ENCODE peak calls at places on chromosome 1, in five cellular contexts. One of them, this sample, is unnamed.

GRCh38 chr1:153192697-153193096 is 10.5 kb upstream of the LELP1 start:
- DNase-seq in AG04450: no peak
- DNase-seq in sciatic nerve: no peak
- DNase-seq in foreskin keratinocyte: no peak
- DNase-seq in astrocyte of the spinal cord: no peak
- DNase-seq in this sample: peak

GRCh38 chr1:112557385-112557784 is 48.6 kb downstream of the WNT2B start:
- DNase-seq in foreskin keratinocyte: no peak
- DNase-seq in astrocyte of the spinal cord: peak
- DNase-seq in sciatic nerve: no peak
- DNase-seq in AG04450: no peak
- DNase-seq in this sample: no peak

GRCh38 chr1:154420172-154420571 is 15.0 kb downstream of the IL6R start:
- DNase-seq in AG04450: no peak
- DNase-seq in foreskin keratinocyte: peak
- DNase-seq in sciatic nerve: peak
- DNase-seq in astrocyte of the spinal cord: peak
- DNase-seq in this sample: peak

GRCh38 chr1:2189459-2190425 is 4.8 kb downstream of the FAAP20 start:
- DNase-seq in foreskin keratinocyte: peak
- DNase-seq in sciatic nerve: peak
- DNase-seq in AG04450: peak
- DNase-seq in astrocyte of the spinal cord: peak
- DNase-seq in this sample: peak

GRCh38 chr1:9399510-9400424 is 107.1 kb downstream of the SPSB1 start:
- DNase-seq in AG04450: no peak
- DNase-seq in sciatic nerve: no peak
- DNase-seq in astrocyte of the spinal cord: peak
- DNase-seq in foreskin keratinocyte: no peak
- DNase-seq in this sample: no peak

GRCh38 chr1:32337855-32338636 is 2.0 kb upstream of the MARCKSL1 start:
- DNase-seq in sciatic nerve: peak
- DNase-seq in AG04450: no peak
- DNase-seq in foreskin keratinocyte: no peak
- DNase-seq in astrocyte of the spinal cord: no peak
- DNase-seq in this sample: peak

GRCh38 chr1:53329183-53329544 is 1.3 kb upstream of the LRP8 start:
- DNase-seq in astrocyte of the spinal cord: no peak
- DNase-seq in AG04450: no peak
- DNase-seq in sciatic nerve: peak
- DNase-seq in foreskin keratinocyte: no peak
- DNase-seq in this sample: no peak

GRCh38 chr1:94146273-94146672 is 25.3 kb upstream of the ABCA4 start:
- DNase-seq in astrocyte of the spinal cord: no peak
- DNase-seq in AG04450: no peak
- DNase-seq in sciatic nerve: no peak
- DNase-seq in foreskin keratinocyte: no peak
- DNase-seq in this sample: no peak

GRCh38 chr1:206508130-206508884 is 976 bp downstream of the RASSF5 start:
- DNase-seq in astrocyte of the spinal cord: no peak
- DNase-seq in foreskin keratinocyte: no peak
- DNase-seq in AG04450: no peak
- DNase-seq in sciatic nerve: no peak
- DNase-seq in this sample: no peak

GRCh38 chr1:93805027-93805426 is 74.0 kb downstream of the DNTTIP2 start:
- DNase-seq in sciatic nerve: no peak
- DNase-seq in foreskin keratinocyte: no peak
- DNase-seq in astrocyte of the spinal cord: peak
- DNase-seq in AG04450: no peak
- DNase-seq in this sample: no peak

GRCh38 chr1:228001738-228002535 is 4.9 kb upstream of the WNT3A start:
- DNase-seq in AG04450: no peak
- DNase-seq in sciatic nerve: peak
- DNase-seq in foreskin keratinocyte: no peak
- DNase-seq in astrocyte of the spinal cord: no peak
- DNase-seq in this sample: no peak

GRCh38 chr1:1624443-1625403 is 7.2 kb upstream of the MMP23B start:
- DNase-seq in sciatic nerve: no peak
- DNase-seq in AG04450: no peak
- DNase-seq in astrocyte of the spinal cord: no peak
- DNase-seq in foreskin keratinocyte: no peak
- DNase-seq in this sample: no peak

GRCh38 chr1:43144228-43144627 is 27.9 kb downstream of the EBNA1BP2 start:
- DNase-seq in foreskin keratinocyte: peak
- DNase-seq in AG04450: no peak
- DNase-seq in sciatic nerve: no peak
- DNase-seq in astrocyte of the spinal cord: peak
- DNase-seq in this sample: no peak

GRCh38 chr1:201503397-201504176 is 3.3 kb downstream of the CSRP1 start:
- DNase-seq in sciatic nerve: no peak
- DNase-seq in foreskin keratinocyte: peak
- DNase-seq in AG04450: peak
- DNase-seq in astrocyte of the spinal cord: peak
- DNase-seq in this sample: no peak

GRCh38 chr1:41404308-41404755 is 43.1 kb downstream of the FOXO6 start:
- DNase-seq in astrocyte of the spinal cord: no peak
- DNase-seq in sciatic nerve: no peak
- DNase-seq in AG04450: no peak
- DNase-seq in foreskin keratinocyte: no peak
- DNase-seq in this sample: no peak

This sample was measured in MM.1S.